ENCODE peak calls at places on chromosomes 6 and 20, in five cellular contexts. O is upper lobe of left lung, X is sigmoid colon, J is heart right ventricle, U is left lung. E is an unnamed sample.

GRCh38 chr6:148617522-148617921 is 129.3 kb upstream of the UST start:
- DNase-seq in O (no peak), X (no peak), J (no peak), U (no peak), E (no peak)

GRCh38 chr6:139490482-139490881 is 116.0 kb upstream of the CITED2 start:
- DNase-seq in O (no peak), X (no peak), J (no peak), U (no peak), E (no peak)

GRCh38 chr6:17390276-17390675 is 3.1 kb upstream of the CAP2 start:
- DNase-seq in O (no peak), X (no peak), J (no peak), U (no peak), E (no peak)

GRCh38 chr20:59145926-59146800 is 17.5 kb upstream of the ZNF831 start:
- DNase-seq in O (peak; percentile 49), X (no peak), J (no peak), U (no peak), E (no peak)

GRCh38 chr6:38566295-38566694 is 73.4 kb downstream of the BTBD9 start:
- DNase-seq in O (no peak), X (no peak), J (no peak), U (no peak), E (no peak)

GRCh38 chr6:146351018-146351417 is 192.6 kb upstream of the RAB32 start:
- DNase-seq in O (no peak), X (no peak), J (no peak), U (no peak), E (no peak)

GRCh38 chr6:90446164-90446563 is 140.7 kb downstream of the MAP3K7 start:
- DNase-seq in O (no peak), X (no peak), J (no peak), U (no peak), E (no peak)

GRCh38 chr6:159761135-159761872 is 541 bp upstream of the ACAT2 start:
- DNase-seq in O (no peak), X (peak; percentile 75), J (peak; percentile 33), U (peak; percentile 77), E (no peak)

GRCh38 chr6:117600008-117600743 is 2.1 kb downstream of the GOPC start:
- DNase-seq in O (no peak), X (no peak), J (no peak), U (no peak), E (no peak)

GRCh38 chr6:20403766-20404640 is 2.3 kb downstream of the E2F3 start:
- DNase-seq in O (no peak), X (no peak), J (no peak), U (no peak), E (peak; percentile 55)
- TF ChIP-seq CTCF in O (no peak), X (no peak), J (no peak), U (no peak), E (no peak)

DNA sequence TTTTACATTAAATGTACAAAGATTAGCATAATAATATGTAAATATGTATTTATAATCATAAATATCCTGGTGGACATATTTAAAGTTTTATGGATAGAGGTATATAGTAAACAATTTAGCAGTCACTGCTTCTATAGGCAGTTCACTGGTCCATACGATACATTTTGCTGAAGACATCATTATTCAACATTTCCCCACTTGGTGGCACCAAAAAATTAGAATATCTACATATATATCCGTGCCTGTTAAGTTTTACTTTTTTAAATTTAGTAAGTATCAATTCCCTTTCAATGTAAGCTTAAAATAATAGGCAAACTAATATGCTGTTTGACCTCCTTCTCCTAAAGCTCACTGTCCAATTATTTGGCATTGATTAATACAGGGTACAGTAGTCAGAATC is 64.2 kb downstream of the LMBRD1 start:
- DNase-seq in O (no peak), X (no peak), J (no peak), U (no peak), E (no peak)
- TF ChIP-seq CTCF in O (no peak), X (no peak), J (no peak), U (no peak), E (no peak)

GRCh38 chr20:38383147-38383546 is 36.9 kb downstream of the LBP start:
- DNase-seq in O (no peak), X (no peak), J (no peak), U (no peak), E (no peak)

GRCh38 chr20:38386852-38387251 is 40.6 kb downstream of the LBP start:
- DNase-seq in O (no peak), X (no peak), J (no peak), U (no peak), E (no peak)

GRCh38 chr20:38392356-38392755 is 42.8 kb downstream of the SNHG17 start:
- DNase-seq in O (no peak), X (no peak), J (no peak), U (no peak), E (no peak)

GRCh38 chr20:38386004-38386403 is 39.7 kb downstream of the LBP start:
- DNase-seq in O (no peak), X (no peak), J (no peak), U (no peak), E (no peak)

DNA sequence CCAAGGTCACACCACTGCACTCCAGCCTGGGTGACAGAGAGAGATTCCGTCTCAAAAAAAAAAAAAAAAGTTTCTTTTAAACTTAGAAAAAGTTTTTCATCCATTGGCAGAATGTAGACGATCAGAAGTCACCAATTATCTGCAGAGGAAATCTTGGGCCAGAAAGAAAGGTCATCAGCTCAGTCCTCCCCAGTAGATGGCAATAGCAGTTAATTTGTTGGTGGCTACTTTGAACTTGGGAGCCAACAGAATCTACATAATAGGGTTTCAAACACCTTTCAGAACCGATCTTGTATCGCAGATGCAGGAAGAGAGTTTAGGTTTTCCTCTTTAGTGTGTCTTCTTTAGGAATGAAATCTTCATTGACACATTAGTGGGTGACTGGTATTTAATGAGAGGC is 41.7 kb downstream of the LBP start:
- DNase-seq in O (no peak), X (no peak), J (no peak), U (no peak), E (no peak)
- TF ChIP-seq CTCF in O (no peak), X (no peak), J (no peak), U (no peak), E (no peak)

GRCh38 chr6:164926686-164927085 is 382.7 kb downstream of the C6orf118 start:
- DNase-seq in O (no peak), X (no peak), J (no peak), U (no peak), E (no peak)
- TF ChIP-seq CTCF in O (no peak), X (no peak), J (no peak), U (no peak), E (no peak)

GRCh38 chr6:149962461-149963211 is 1.1 kb upstream of the ULBP1 start:
- DNase-seq in O (no peak), X (peak; percentile 38), J (no peak), U (no peak), E (no peak)

GRCh38 chr6:149965191-149966020 is 1.7 kb downstream of the ULBP1 start:
- DNase-seq in O (no peak), X (no peak), J (no peak), U (no peak), E (no peak)

GRCh38 chr6:149964243-149965190 is 774 bp downstream of the ULBP1 start:
- DNase-seq in O (peak; percentile 64), X (no peak), J (no peak), U (no peak), E (no peak)

GRCh38 chr6:149963212-149963461 is 606 bp upstream of the ULBP1 start:
- DNase-seq in O (no peak), X (no peak), J (no peak), U (no peak), E (peak; percentile 37)

DNA sequence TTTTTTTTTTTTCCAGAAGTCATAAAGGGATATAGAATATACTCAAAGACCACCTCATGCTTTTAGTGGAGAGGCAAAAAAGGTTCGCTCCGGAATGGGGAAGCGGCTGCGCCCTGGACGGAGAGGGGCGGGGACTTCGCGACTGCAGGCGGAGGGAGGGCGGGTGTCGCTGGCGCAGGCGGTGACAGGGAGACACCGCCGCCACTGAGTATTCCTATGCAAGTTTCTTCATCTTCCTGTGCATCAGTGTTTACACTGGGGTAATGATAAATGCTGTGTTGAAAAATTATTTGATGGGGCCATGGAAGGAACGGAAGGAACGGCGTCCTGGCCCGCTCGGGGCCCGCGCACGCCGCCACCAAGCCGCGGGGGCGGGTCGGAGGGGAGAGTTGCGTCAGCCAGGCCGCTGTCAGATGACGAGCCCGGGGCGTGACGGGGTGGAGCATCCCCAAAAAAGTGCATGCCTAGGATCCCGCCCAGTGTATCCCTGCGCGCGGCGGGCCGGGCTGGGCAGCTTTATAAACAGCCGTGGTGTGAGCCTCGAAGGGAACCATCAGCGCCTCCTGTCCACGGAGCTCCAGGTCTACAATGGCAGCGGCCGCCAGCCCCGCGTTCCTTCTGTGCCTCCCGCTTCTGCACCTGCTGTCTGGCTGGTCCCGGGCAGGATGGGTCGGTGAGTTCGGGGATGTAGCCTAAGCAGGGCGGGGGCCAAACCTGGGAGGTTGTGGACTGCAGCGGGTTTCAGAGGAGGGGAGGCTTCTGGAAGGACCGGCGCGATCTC is at the start of gene ULBP1:
- DNase-seq in O (peak; percentile 95), X (peak; percentile 91), J (peak; percentile 83), U (peak; percentile 92), E (no peak)
- TF ChIP-seq CTCF in O (no peak), X (no peak), J (no peak), U (no peak), E (no peak)

GRCh38 chr6:134607411-134607810 is 289.5 kb upstream of the SGK1 start:
- DNase-seq in O (no peak), X (no peak), J (no peak), U (no peak), E (no peak)
- TF ChIP-seq CTCF in O (no peak), X (no peak), J (no peak), U (no peak), E (no peak)

GRCh38 chr6:70903665-70904452 is 53.0 kb downstream of the B3GAT2 start:
- DNase-seq in O (no peak), X (no peak), J (no peak), U (no peak), E (no peak)

GRCh38 chr6:70905676-70906075 is 51.2 kb downstream of the B3GAT2 start:
- DNase-seq in O (no peak), X (no peak), J (no peak), U (no peak), E (no peak)

GRCh38 chr6:70900061-70900460 is 56.8 kb downstream of the B3GAT2 start:
- DNase-seq in O (no peak), X (no peak), J (no peak), U (no peak), E (no peak)

GRCh38 chr6:70901324-70901723 is 55.5 kb downstream of the B3GAT2 start:
- DNase-seq in O (no peak), X (no peak), J (no peak), U (no peak), E (no peak)
- TF ChIP-seq CTCF in O (no peak), X (no peak), J (no peak), U (no peak), E (peak; percentile 42)

GRCh38 chr6:39770476-39770875 is 21.7 kb upstream of the DAAM2 start:
- DNase-seq in O (no peak), X (no peak), J (no peak), U (no peak), E (no peak)
- TF ChIP-seq CTCF in O (no peak), X (no peak), J (no peak), U (no peak), E (no peak)

E was measured in mesothelial cell of epicardium.